ENCODE peak calls at places on chromosomes 2 and 18, in seven cellular contexts. K is fibroblast of lung; A is A549; X is spleen; P is suprapubic skin; V is CD8-positive, alpha-beta T cell; S is choroid plexus epithelial cell. Y is an unnamed sample.

GRCh38 chr2:138707424-138708074 is 72.6 kb downstream of the NXPH2 start:
- DNase-seq in K (peak), A (no peak), X (no peak), P (no peak), V (no peak), S (peak), Y (peak)

GRCh38 chr2:10762651-10763460 is 41.4 kb downstream of the ATP6V1C2 start:
- DNase-seq in K (peak), A (no peak), X (peak), P (no peak), V (no peak), S (peak), Y (peak)

GRCh38 chr2:188142636-188143035 is 149.0 kb upstream of the GULP1 start:
- DNase-seq in K (peak), A (no peak), X (no peak), P (no peak), V (no peak), S (peak), Y (peak)

GRCh38 chr2:101617786-101618185 is 79.7 kb upstream of the MAP4K4 start:
- DNase-seq in K (no peak), A (no peak), X (no peak), P (no peak), V (no peak), S (peak), Y (no peak)

GRCh38 chr2:238100049-238100820 is at the start of gene ESPNL:
- DNase-seq in K (no peak), A (no peak), X (peak), P (peak), V (no peak), S (no peak), Y (no peak)

GRCh38 chr2:216082388-216082733 is 642 bp downstream of the TMEM169 start:
- DNase-seq in K (no peak), A (peak), X (no peak), P (no peak), V (no peak), S (no peak), Y (no peak)

GRCh38 chr2:217667545-217667944 is 335.2 kb downstream of the TNS1 start:
- DNase-seq in K (peak), A (no peak), X (no peak), P (no peak), V (no peak), S (no peak), Y (no peak)

GRCh38 chr2:161250864-161251436 is 57.3 kb upstream of the PSMD14 start:
- DNase-seq in K (peak), A (peak), X (no peak), P (no peak), V (no peak), S (peak), Y (peak)

GRCh38 chr18:75752864-75753263 is 325.4 kb upstream of the SMIM21 start:
- DNase-seq in K (no peak), A (no peak), X (no peak), P (no peak), V (no peak), S (no peak), Y (no peak)

GRCh38 chr2:237889016-237889415 is 29.6 kb downstream of the RAMP1 start:
- DNase-seq in K (no peak), A (no peak), X (peak), P (no peak), V (no peak), S (no peak), Y (no peak)

GRCh38 chr2:237196866-237197618 is 111.4 kb downstream of the COPS8 start:
- DNase-seq in K (peak), A (peak), X (no peak), P (no peak), V (no peak), S (peak), Y (peak)

GRCh38 chr2:84970266-84970955 is 550 bp upstream of the KCMF1 start:
- DNase-seq in K (peak), A (no peak), X (peak), P (peak), V (peak), S (peak), Y (peak)

GRCh38 chr2:207919164-207919919 is 106.0 kb downstream of the PLEKHM3 start:
- DNase-seq in K (no peak), A (no peak), X (no peak), P (no peak), V (no peak), S (no peak), Y (no peak)

GRCh38 chr2:25207078-25207545 is 38.7 kb upstream of the POMC start:
- DNase-seq in K (no peak), A (no peak), X (no peak), P (no peak), V (no peak), S (no peak), Y (no peak)

GRCh38 chr2:101500175-101500574 is 25.3 kb upstream of the RFX8 start:
- DNase-seq in K (peak), A (no peak), X (no peak), P (no peak), V (no peak), S (peak), Y (peak)

GRCh38 chr2:123696799-123697410 is 328.2 kb upstream of the CNTNAP5 start:
- DNase-seq in K (no peak), A (no peak), X (no peak), P (no peak), V (no peak), S (no peak), Y (no peak)

GRCh38 chr2:203155406-203155805 is 83.4 kb upstream of the CYP20A1 start:
- DNase-seq in K (no peak), A (no peak), X (no peak), P (no peak), V (no peak), S (no peak), Y (no peak)

GRCh38 chr2:47038656-47039501 is 116.2 kb downstream of the STPG4 start:
- DNase-seq in K (no peak), A (no peak), X (no peak), P (no peak), V (no peak), S (no peak), Y (peak)

GRCh38 chr18:79485788-79486355 is 90.1 kb downstream of the NFATC1 start:
- DNase-seq in K (peak), A (no peak), X (peak), P (peak), V (no peak), S (peak), Y (peak)

GRCh38 chr2:55422876-55423275 is 3.2 kb upstream of the CCDC88A start:
- DNase-seq in K (no peak), A (no peak), X (no peak), P (no peak), V (no peak), S (no peak), Y (no peak)

GRCh38 chr2:17539993-17540812 is at the start of gene VSNL1:
- DNase-seq in K (peak), A (no peak), X (peak), P (no peak), V (no peak), S (peak), Y (peak)

GRCh38 chr2:112958428-112959108 is 19.2 kb upstream of the IL36G start:
- DNase-seq in K (peak), A (peak), X (no peak), P (no peak), V (no peak), S (peak), Y (peak)

GRCh38 chr2:130376433-130377293 is 20.8 kb downstream of the PTPN18 start:
- DNase-seq in K (no peak), A (no peak), X (no peak), P (no peak), V (no peak), S (no peak), Y (no peak)

GRCh38 chr2:232960862-232961261 is 52.2 kb downstream of the NGEF start:
- DNase-seq in K (no peak), A (no peak), X (no peak), P (no peak), V (no peak), S (no peak), Y (no peak)

GRCh38 chr2:181846359-181846758 is 45.2 kb upstream of the ITPRID2 start:
- DNase-seq in K (no peak), A (no peak), X (no peak), P (no peak), V (no peak), S (no peak), Y (no peak)

GRCh38 chr2:218166791-218167190 is at the start of gene CXCR1:
- DNase-seq in K (no peak), A (no peak), X (no peak), P (no peak), V (peak), S (no peak), Y (no peak)

GRCh38 chr18:56067216-56067611 is 479.2 kb upstream of the TCF4 start:
- DNase-seq in K (no peak), A (no peak), X (no peak), P (no peak), V (no peak), S (no peak), Y (peak)

GRCh38 chr2:121754851-121755236 is 607 bp upstream of the TSN start:
- DNase-seq in K (no peak), A (no peak), X (no peak), P (no peak), V (no peak), S (no peak), Y (no peak)

GRCh38 chr2:132915812-132916211 is 245.8 kb upstream of the LYPD1 start:
- DNase-seq in K (no peak), A (no peak), X (no peak), P (no peak), V (no peak), S (no peak), Y (no peak)

GRCh38 chr2:191691898-191692297 is 14.0 kb downstream of the NABP1 start:
- DNase-seq in K (no peak), A (no peak), X (no peak), P (no peak), V (no peak), S (peak), Y (peak)

GRCh38 chr18:42092848-42093247 is 137.8 kb downstream of the PIK3C3 start:
- DNase-seq in K (no peak), A (no peak), X (no peak), P (no peak), V (no peak), S (no peak), Y (peak)
- TF ChIP-seq CTCF in K (no peak), A (no peak), X (no peak), P (no peak), V (no peak), S (no peak), Y (no peak)

DNA sequence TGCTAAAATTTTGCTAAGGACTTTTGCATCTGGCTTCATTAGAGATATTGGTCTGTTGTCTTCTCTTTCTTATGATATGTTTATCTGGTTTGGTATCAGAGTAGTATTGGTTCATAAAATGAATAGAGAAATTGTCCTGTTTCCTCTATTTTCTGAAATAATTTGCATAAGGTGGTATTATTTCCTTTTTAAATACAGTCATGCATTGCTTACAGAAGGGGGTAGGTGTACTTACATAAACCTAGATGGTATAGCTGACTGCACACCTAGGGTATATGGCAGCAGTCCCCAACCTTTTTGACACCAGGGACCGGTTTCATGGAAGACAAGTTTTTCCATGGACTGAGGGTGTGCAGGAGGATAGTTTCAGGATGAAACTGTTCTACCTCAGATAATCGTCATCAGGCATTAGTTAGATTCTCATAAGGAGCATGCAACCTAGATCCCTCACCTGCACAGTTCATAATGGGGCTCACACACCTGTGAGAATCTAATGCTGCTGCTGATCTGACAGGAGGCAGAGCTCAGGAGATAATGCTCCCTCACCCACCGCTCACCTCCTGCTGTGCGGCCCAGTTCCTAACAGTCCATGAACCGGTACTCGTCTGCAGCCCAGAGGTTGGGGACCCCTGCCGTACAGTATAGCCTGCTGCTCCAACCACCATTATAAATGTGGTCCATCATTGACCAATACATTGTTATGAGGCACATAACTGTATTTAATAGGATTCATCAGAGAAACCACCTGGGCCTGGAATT is 189.2 kb downstream of the FAM210A start:
- DNase-seq in K (no peak), A (no peak), X (no peak), P (no peak), V (no peak), S (no peak), Y (no peak)
- H3K4me3 ChIP-seq in K (no peak), A (no peak), X (no peak), P (no peak), V (no peak), S (no peak), Y (no peak)

GRCh38 chr2:239291505-239292350 is 109.1 kb downstream of the HDAC4 start:
- DNase-seq in K (no peak), A (no peak), X (peak), P (peak), V (no peak), S (no peak), Y (no peak)

GRCh38 chr2:239289545-239289944 is 111.3 kb downstream of the HDAC4 start:
- DNase-seq in K (no peak), A (no peak), X (peak), P (no peak), V (no peak), S (no peak), Y (no peak)

GRCh38 chr2:239292531-239292930 is 108.3 kb downstream of the HDAC4 start:
- DNase-seq in K (no peak), A (no peak), X (no peak), P (no peak), V (no peak), S (no peak), Y (no peak)

GRCh38 chr2:239288951-239289481 is 111.8 kb downstream of the HDAC4 start:
- DNase-seq in K (peak), A (no peak), X (peak), P (peak), V (no peak), S (no peak), Y (peak)

GRCh38 chr2:239290618-239291504 is 110.0 kb downstream of the HDAC4 start:
- DNase-seq in K (no peak), A (no peak), X (peak), P (peak), V (no peak), S (no peak), Y (no peak)
- TF ChIP-seq CTCF in K (no peak), A (no peak), X (no peak), P (no peak), V (no peak), S (no peak), Y (no peak)

DNA sequence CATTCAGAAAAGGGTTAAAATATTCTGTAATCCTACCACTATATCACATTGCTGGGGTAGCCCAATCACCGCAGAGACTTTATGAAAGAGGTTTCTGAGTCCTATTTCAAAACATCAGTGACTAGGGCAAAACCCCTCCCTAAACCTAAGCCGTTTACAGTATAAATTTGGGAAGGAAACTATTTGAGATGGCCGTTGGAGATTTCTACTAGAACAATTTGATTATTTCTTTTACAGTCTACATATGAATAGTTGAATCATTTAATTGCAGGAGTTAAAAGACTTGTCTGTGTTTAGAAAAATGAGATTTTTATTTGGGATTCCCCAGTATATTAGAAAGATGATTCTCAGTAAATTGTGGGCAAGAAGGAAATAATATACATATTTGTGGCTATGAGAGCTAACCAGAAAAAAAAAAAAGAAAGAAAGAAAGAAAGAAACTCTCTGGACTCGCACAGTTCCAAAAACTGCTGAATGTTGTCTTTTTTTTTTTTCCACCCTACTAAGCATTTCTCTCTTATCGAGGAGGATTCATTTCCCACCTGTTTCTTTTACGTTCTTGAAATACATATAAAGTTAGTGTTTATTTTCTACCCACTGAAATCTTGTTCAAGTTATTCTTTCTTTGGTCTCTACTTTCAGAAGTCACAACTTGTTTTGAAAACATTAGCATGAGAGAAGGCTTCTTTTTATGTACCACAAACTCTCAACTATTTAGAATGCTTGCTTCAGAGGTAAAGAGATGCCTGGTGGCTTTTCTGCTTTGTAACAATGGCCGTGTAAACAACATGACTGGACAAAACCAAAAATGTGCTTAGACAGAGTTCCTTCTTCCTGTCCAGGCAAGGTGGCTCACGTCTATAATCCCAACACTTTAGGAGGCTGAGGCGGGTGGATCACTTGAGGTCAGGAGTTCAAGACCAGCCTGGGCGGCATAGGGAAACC is 65.9 kb downstream of the BCL2 start:
- DNase-seq in K (peak), A (no peak), X (no peak), P (no peak), V (no peak), S (peak), Y (peak)
- H3K4me3 ChIP-seq in K (peak), A (no peak), X (no peak), P (no peak), V (no peak), S (no peak), Y (peak)

DNA sequence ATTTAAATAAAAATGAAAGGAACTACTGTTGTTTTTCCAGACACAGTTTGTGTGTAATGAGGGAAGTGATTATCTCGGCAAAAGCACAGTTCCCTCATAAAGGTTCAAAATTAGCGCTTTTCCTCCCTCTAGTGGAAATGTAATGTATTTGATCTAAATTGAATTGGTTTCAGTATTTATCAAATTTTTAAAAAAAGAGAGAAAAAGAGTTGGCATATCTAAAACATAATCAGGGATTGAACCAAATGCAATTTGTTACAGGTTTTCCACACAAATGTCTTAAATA is 37.5 kb downstream of the CMPK2 start:
- DNase-seq in K (peak), A (no peak), X (no peak), P (no peak), V (no peak), S (peak), Y (peak)
- TF ChIP-seq CTCF in K (peak), A (peak), X (no peak), P (no peak), V (peak), S (peak), Y (peak)

GRCh38 chr2:169822785-169823392 is 1.8 kb downstream of the METTL5 start:
- DNase-seq in K (no peak), A (no peak), X (no peak), P (no peak), V (no peak), S (no peak), Y (no peak)
- H3K4me3 ChIP-seq in K (no peak), A (no peak), X (no peak), P (no peak), V (no peak), S (no peak), Y (no peak)

DNA sequence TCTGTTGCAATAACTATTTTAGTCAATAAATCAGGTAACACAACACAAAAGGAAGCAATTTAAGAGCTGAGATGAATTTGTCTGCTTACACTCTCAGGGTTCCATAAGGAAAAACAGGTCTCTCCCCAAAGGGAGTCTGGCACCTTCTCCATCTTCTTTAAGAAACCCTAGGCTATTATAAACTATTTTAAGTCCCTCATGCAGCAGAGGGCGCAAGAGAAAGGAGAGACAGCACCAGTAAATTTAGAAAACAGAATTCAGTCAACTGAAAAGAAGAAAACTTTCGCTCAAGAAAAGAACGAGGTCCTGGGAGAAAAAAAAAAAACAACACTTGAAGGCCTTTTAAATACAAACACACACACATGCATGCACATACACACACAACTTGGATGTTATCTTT is 19.1 kb downstream of the SULT1C4 start:
- DNase-seq in K (peak), A (no peak), X (no peak), P (no peak), V (no peak), S (peak), Y (peak)
- TF ChIP-seq CTCF in K (peak), A (no peak), X (no peak), P (no peak), V (no peak), S (peak), Y (peak)

GRCh38 chr2:225019100-225019499 is 23.2 kb downstream of the DOCK10 start:
- DNase-seq in K (no peak), A (no peak), X (no peak), P (no peak), V (no peak), S (no peak), Y (no peak)

GRCh38 chr2:225013432-225014048 is 28.7 kb downstream of the DOCK10 start:
- DNase-seq in K (no peak), A (no peak), X (no peak), P (no peak), V (no peak), S (peak), Y (no peak)

GRCh38 chr2:225020157-225020864 is 22.0 kb downstream of the DOCK10 start:
- DNase-seq in K (no peak), A (no peak), X (no peak), P (no peak), V (no peak), S (no peak), Y (no peak)

GRCh38 chr2:225017713-225018112 is 24.6 kb downstream of the DOCK10 start:
- DNase-seq in K (no peak), A (no peak), X (no peak), P (no peak), V (no peak), S (no peak), Y (no peak)

DNA sequence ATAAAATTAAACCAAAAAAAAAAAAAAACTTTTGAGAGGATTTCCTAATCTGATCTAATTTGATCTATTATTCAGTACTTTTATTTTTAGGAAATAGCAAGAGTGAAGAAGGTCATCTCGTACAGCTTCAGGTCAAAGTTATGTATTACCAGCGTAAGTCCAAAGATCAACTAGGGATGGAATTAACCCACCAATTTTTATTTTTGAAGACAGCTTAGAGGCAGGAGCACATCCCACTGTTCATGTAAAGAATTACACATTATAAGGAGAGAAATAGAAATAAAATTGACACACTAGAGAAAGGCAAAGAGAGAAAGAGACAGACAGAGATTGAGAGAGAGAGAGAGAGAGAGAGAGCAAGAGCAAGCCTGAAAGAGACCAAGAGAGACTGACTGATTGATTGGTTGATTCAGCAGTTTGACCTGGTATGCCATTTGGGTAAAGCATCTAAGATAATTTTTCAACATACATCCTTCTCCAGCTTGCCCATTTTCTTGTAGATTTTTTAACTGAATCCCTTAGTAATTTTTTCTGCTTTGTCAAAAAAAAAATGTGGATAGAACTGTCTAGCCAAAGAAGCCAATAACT is 25.1 kb downstream of the DOCK10 start:
- DNase-seq in K (no peak), A (no peak), X (no peak), P (no peak), V (no peak), S (no peak), Y (no peak)
- H3K4me3 ChIP-seq in K (no peak), A (no peak), X (no peak), P (no peak), V (no peak), S (no peak), Y (no peak)